ENCODE peak calls at places on chromosome 12, in seven cellular contexts. C is NT2/D1, K is lung, U is Peyer's patch, Q is brain microvascular endothelial cell, F is mucosa of descending colon, P is fibroblast of the aortic adventitia. W is an unnamed sample.

GRCh38 chr12:20370001-20370381 is 1.7 kb downstream of the PDE3A start:
- DNase-seq in C (peak), K (no peak), U (no peak), Q (peak), F (peak), P (peak), W (peak)

GRCh38 chr12:88579572-88579940 is 715 bp downstream of the KITLG start:
- DNase-seq in C (no peak), K (peak), U (no peak), Q (peak), F (peak), P (no peak), W (no peak)

GRCh38 chr12:124391340-124392261 is 96.7 kb downstream of the RFLNA start:
- DNase-seq in C (no peak), K (peak), U (peak), Q (peak), F (peak), P (peak), W (peak)

GRCh38 chr12:3632256-3633240 is 120.4 kb downstream of the CRACR2A start:
- DNase-seq in C (no peak), K (no peak), U (no peak), Q (no peak), F (no peak), P (peak), W (no peak)

GRCh38 chr12:105409881-105410471 is 79.5 kb downstream of the C12orf75 start:
- DNase-seq in C (no peak), K (peak), U (no peak), Q (peak), F (peak), P (peak), W (peak)

GRCh38 chr12:91404362-91404899 is 221.8 kb upstream of the DCN start:
- DNase-seq in C (no peak), K (no peak), U (no peak), Q (no peak), F (no peak), P (no peak), W (no peak)

GRCh38 chr12:47585507-47585906 is 120.3 kb downstream of the RPAP3 start:
- DNase-seq in C (no peak), K (no peak), U (no peak), Q (no peak), F (no peak), P (no peak), W (no peak)

GRCh38 chr12:130431176-130431575 is 93.5 kb downstream of the PIWIL1 start:
- DNase-seq in C (no peak), K (no peak), U (no peak), Q (no peak), F (no peak), P (no peak), W (no peak)

GRCh38 chr12:51904951-51905471 is 2.3 kb upstream of the ACVRL1 start:
- DNase-seq in C (no peak), K (no peak), U (no peak), Q (no peak), F (no peak), P (peak), W (no peak)

GRCh38 chr12:22626429-22626828 is 1.5 kb downstream of the ETNK1 start:
- DNase-seq in C (no peak), K (no peak), U (no peak), Q (peak), F (peak), P (peak), W (no peak)

GRCh38 chr12:51253276-51253675 is 14.7 kb downstream of the DAZAP2 start:
- DNase-seq in C (no peak), K (no peak), U (no peak), Q (no peak), F (no peak), P (no peak), W (no peak)

GRCh38 chr12:93660996-93661395 is 16.2 kb upstream of the CRADD start:
- DNase-seq in C (no peak), K (no peak), U (no peak), Q (no peak), F (no peak), P (no peak), W (no peak)

GRCh38 chr12:44653886-44654527 is 222.1 kb downstream of the NELL2 start:
- DNase-seq in C (no peak), K (no peak), U (no peak), Q (no peak), F (no peak), P (no peak), W (no peak)

GRCh38 chr12:101852998-101853397 is 22.2 kb upstream of the GNPTAB start:
- DNase-seq in C (no peak), K (no peak), U (no peak), Q (no peak), F (no peak), P (no peak), W (no peak)

GRCh38 chr12:120713861-120714482 is 3.7 kb downstream of the UNC119B start:
- DNase-seq in C (peak), K (peak), U (peak), Q (peak), F (peak), P (peak), W (peak)

GRCh38 chr12:3735432-3735831 is 17.5 kb downstream of the CRACR2A start:
- DNase-seq in C (no peak), K (no peak), U (no peak), Q (no peak), F (no peak), P (no peak), W (no peak)

GRCh38 chr12:77299910-77300772 is 234.8 kb upstream of the E2F7 start:
- DNase-seq in C (no peak), K (no peak), U (no peak), Q (peak), F (no peak), P (peak), W (no peak)

DNA sequence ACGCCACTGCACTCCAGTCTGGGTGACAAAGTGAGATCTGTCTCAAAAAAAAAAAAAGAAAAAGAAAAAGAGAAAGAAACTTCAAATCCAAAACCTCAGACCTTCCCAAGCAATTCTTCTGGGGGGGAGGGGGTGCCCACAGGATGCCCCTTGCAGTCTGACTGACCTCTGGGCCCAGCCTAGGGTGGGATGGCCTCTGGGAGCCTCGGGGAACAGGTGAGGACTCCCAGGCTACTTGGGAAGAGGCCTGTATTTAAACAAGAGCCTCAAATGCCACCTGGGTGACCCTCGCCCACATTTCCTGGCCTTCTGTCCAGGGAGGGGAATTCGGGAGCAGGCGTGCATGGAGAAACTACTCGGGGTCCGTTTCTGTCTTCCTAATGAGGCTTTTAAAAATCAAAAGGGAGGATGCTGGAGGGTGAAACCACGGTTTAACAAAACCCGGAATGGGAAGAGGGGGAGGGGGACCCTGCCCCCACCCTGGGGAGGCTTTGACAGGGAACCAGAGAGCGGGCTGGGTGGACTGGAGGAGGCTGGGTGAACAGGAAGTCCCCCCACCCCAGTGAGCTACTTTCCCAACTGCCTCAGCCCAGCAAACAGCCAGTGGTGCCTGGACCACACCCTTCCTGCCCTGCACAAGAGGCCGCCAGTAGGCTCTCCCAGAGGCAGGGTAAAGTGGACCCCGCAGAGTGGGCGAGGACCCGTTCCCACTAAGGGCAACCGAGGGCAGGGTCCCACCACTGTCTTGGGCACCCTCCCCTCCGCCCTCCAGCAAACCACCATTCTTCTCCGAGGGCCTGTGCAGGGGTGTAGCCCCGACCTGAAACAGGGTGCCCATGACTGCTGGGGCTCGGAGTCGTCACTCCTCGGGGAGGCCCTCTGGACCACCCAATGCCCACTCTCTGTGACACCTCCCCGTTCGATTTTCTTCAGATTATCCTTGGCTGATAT is 1.5 kb upstream of the FBRSL1 start:
- DNase-seq in C (no peak), K (peak), U (peak), Q (no peak), F (peak), P (no peak), W (peak)
- H3K4me3 ChIP-seq in C (peak), K (no peak), U (peak), Q (no peak), F (no peak), P (no peak), W (no peak)

DNA sequence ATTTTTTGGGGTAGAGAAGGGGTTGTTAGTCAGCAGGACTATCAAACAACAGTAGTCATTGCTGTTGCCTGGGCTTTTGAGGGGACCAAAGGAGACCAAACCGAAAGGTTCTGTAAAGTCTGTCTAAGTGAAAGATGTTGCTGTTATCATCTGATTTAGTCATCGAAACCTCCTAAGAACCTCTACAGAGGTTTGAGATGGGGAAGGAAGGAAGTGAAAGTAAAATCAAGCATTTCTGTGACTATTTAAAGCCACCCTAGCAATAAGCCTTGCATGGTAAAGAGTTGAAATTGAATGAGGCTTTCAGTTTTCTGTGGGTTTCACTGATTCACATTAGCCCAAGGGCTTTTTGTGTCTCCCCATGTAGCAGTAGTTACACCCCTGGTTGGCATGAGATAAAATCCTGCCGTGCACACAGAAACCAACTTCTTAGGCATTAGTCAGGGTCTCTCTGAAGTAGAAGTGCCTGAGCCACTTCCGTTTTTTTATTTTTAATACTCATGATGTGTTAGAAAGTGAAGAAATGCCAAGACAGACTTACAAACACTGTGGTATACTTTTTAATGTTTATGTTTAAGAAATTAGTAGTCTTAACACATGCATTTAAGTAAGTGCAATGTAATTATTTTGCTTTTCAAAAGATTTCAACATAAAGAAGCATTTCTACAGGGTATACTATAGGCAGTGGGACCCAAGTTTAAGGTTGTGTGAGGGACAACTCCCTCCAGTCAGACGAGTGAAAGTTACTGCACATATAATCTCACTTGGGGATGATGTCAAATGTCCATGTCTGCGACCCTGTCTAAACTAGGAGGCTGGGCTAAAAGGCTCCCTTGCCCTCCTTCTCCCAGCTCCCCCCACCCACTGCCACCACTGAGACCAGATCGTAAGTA is 50.4 kb downstream of the DYRK2 start:
- DNase-seq in C (no peak), K (no peak), U (peak), Q (no peak), F (no peak), P (peak), W (no peak)
- H3K4me3 ChIP-seq in C (no peak), K (no peak), U (peak), Q (peak), F (no peak), P (peak), W (peak)

GRCh38 chr12:6606331-6607131 is 648 bp downstream of the CHD4 start:
- DNase-seq in C (no peak), K (peak), U (peak), Q (no peak), F (peak), P (no peak), W (peak)

GRCh38 chr12:6605425-6606330 is 1.5 kb downstream of the CHD4 start:
- DNase-seq in C (no peak), K (no peak), U (no peak), Q (no peak), F (peak), P (peak), W (no peak)

GRCh38 chr12:6604254-6605029 is 2.7 kb downstream of the CHD4 start:
- DNase-seq in C (no peak), K (no peak), U (no peak), Q (no peak), F (no peak), P (peak), W (no peak)

GRCh38 chr12:6602526-6602925 is 4.7 kb downstream of the CHD4 start:
- DNase-seq in C (no peak), K (no peak), U (no peak), Q (no peak), F (no peak), P (no peak), W (no peak)

GRCh38 chr12:6603095-6603567 is 4.0 kb downstream of the CHD4 start:
- DNase-seq in C (no peak), K (no peak), U (peak), Q (no peak), F (no peak), P (peak), W (peak)
- H3K4me3 ChIP-seq in C (no peak), K (no peak), U (no peak), Q (peak), F (no peak), P (peak), W (peak)

GRCh38 chr12:29131539-29131938 is 17.5 kb upstream of the FAR2 start:
- DNase-seq in C (no peak), K (no peak), U (no peak), Q (peak), F (no peak), P (peak), W (no peak)
- H3K4me3 ChIP-seq in C (no peak), K (no peak), U (no peak), Q (no peak), F (no peak), P (no peak), W (no peak)

W was measured in right atrium auricular region.